ENCODE peak calls at places on chromosome X, in nine cellular contexts. O is ovary, I is tibial nerve, W is SK-N-SH, M is transverse colon, N is stomach, T is esophagus muscularis mucosa, Z is A549, X is K562. Q is an unnamed sample.

GRCh38 chrX:57573754-57574153 is 18.1 kb upstream of the ZXDB start:
- DNase-seq in O (no peak), I (no peak), W (no peak), M (no peak), N (no peak), T (no peak), Z (no peak), X (no peak), Q (no peak)

GRCh38 chrX:2846992-2847391 is 18.3 kb downstream of the GYG2 start:
- DNase-seq in O (no peak), I (no peak), W (no peak), M (no peak), N (no peak), T (no peak), Z (no peak), X (no peak), Q (no peak)

GRCh38 chrX:155534800-155535199 is 76.4 kb upstream of the F8A3 start:
- DNase-seq in O (no peak), I (no peak), W (no peak), M (no peak), N (no peak), T (no peak), Z (peak; percentile 3), X (no peak), Q (no peak)

GRCh38 chrX:134880866-134881265 is 109.9 kb upstream of the SMIM10 start:
- DNase-seq in O (no peak), I (no peak), W (no peak), M (no peak), N (no peak), T (no peak), Z (no peak), X (no peak), Q (no peak)

GRCh38 chrX:19886888-19887531 is 390 bp downstream of the SH3KBP1 start:
- DNase-seq in O (peak; percentile 63), I (no peak), W (peak; percentile 67), M (peak; percentile 20), N (peak; percentile 28), T (no peak), Z (peak; percentile 9), X (peak; percentile 53), Q (no peak)

GRCh38 chrX:77820328-77820727 is 34.3 kb upstream of the ATRX start:
- DNase-seq in O (no peak), I (no peak), W (no peak), M (no peak), N (no peak), T (no peak), Z (no peak), X (no peak), Q (no peak)

GRCh38 chrX:10121787-10122186 is 35.0 kb upstream of the CLCN4 start:
- DNase-seq in O (no peak), I (no peak), W (no peak), M (peak; percentile 41), N (no peak), T (no peak), Z (no peak), X (no peak), Q (no peak)

GRCh38 chrX:133307637-133308485 is 89.7 kb upstream of the TFDP3 start:
- DNase-seq in O (no peak), I (no peak), W (no peak), M (peak; percentile 13), N (no peak), T (no peak), Z (no peak), X (peak; percentile 7), Q (no peak)

GRCh38 chrX:2628751-2629315 is 62.3 kb upstream of the CD99 start:
- DNase-seq in O (no peak), I (no peak), W (no peak), M (no peak), N (no peak), T (peak; percentile 31), Z (peak; percentile 32), X (no peak), Q (no peak)

GRCh38 chrX:149845385-149845784 is 35.6 kb upstream of the MAGEA8 start:
- DNase-seq in O (no peak), I (no peak), W (no peak), M (no peak), N (no peak), T (no peak), Z (no peak), X (no peak), Q (no peak)

GRCh38 chrX:11953615-11954014 is 184.7 kb upstream of the FRMPD4 start:
- DNase-seq in O (no peak), I (no peak), W (no peak), M (no peak), N (no peak), T (no peak), Z (peak; percentile 95), X (no peak), Q (no peak)

GRCh38 chrX:12137982-12138365 is 299 bp upstream of the FRMPD4 start:
- DNase-seq in O (no peak), I (no peak), W (no peak), M (no peak), N (no peak), T (no peak), Z (peak; percentile 7), X (no peak), Q (no peak)

GRCh38 chrX:48720580-48721240 is 24.2 kb downstream of the SUV39H1 start:
- DNase-seq in O (no peak), I (no peak), W (no peak), M (no peak), N (no peak), T (no peak), Z (no peak), X (no peak), Q (no peak)

GRCh38 chrX:151416521-151417048 is 19.6 kb downstream of the VMA21 start:
- DNase-seq in O (no peak), I (no peak), W (no peak), M (no peak), N (no peak), T (no peak), Z (no peak), X (no peak), Q (no peak)

GRCh38 chrX:2574271-2574670 is 73.5 kb upstream of the DHRSX start:
- DNase-seq in O (no peak), I (no peak), W (no peak), M (no peak), N (no peak), T (no peak), Z (no peak), X (no peak), Q (no peak)

GRCh38 chrX:1534321-1535168 is 2.4 kb downstream of the P2RY8 start:
- DNase-seq in O (no peak), I (no peak), W (no peak), M (no peak), N (no peak), T (no peak), Z (no peak), X (peak; percentile 34), Q (no peak)

GRCh38 chrX:108516184-108516583 is 76.5 kb downstream of the COL4A5 start:
- DNase-seq in O (no peak), I (no peak), W (no peak), M (no peak), N (no peak), T (no peak), Z (peak; percentile 28), X (no peak), Q (no peak)
- TF ChIP-seq EP300 in O (no peak), I (no peak), W (no peak), M (no peak), N (no peak), T (no peak), Z (no peak), X (no peak), Q (no peak)

DNA sequence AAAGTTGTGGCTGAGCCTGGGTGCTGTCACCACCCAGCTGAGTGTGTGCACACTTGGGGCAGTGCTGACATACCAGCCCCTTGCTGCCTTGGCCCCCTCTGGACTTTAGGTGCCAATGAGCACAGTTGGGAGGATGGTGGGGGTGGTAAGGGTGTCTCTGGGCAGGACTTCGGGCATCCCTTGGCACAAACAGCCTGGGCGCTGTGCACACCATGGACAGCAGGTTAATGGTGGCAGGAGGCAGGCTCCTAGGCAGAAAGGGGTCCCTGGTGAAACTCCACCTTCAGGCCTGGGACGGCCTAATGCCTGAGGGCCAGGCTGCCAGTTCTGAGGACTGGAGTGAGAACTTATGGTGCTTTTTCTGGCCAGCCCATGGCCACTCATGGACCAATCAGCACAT is 32.4 kb upstream of the TEX13C start:
- DNase-seq in O (no peak), I (no peak), W (no peak), M (no peak), N (no peak), T (no peak), Z (no peak), X (no peak), Q (no peak)
- H3K4me3 ChIP-seq in O (no peak overlapping the region), I (no peak overlapping the region), W (no peak overlapping the region), M (no peak overlapping the region), N (no peak overlapping the region), T (no peak overlapping the region), Z (no peak overlapping the region), X (no peak overlapping the region), Q (no peak overlapping the region)

DNA sequence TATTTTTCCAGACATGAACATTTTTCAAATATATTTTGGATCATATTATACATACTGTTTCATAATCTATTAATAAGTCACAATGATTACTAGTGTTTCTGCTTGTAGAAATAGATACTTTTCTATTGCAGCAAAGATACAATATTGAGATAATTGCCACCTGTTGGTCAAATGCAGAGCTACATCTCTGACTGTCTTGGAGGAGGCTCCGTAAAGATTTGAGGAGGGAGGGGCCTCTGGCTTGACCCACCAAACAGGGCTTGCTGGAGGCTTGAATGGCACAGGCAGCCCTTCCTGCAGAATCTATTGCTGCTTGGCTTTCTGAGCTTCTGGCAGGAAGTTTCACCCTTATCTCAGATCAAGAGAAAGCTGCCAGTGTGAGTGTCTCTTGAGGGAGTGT is 99.3 kb upstream of the ARMCX2 start:
- DNase-seq in O (no peak), I (peak; percentile 57), W (peak; percentile 27), M (no peak), N (no peak), T (no peak), Z (peak; percentile 38), X (peak; percentile 32), Q (peak; percentile 27)
- TF ChIP-seq EP300 in O (no peak), I (no peak), W (no peak), M (no peak), N (no peak), T (no peak), Z (no peak), X (no peak), Q (no peak)

GRCh38 chrX:154140206-154140605 is 3.8 kb upstream of the OPN1LW start:
- DNase-seq in O (no peak), I (no peak), W (no peak), M (no peak), N (no peak), T (no peak), Z (no peak), X (no peak), Q (no peak)

GRCh38 chrX:154140742-154141141 is 3.3 kb upstream of the OPN1LW start:
- DNase-seq in O (no peak), I (no peak), W (no peak), M (no peak), N (no peak), T (no peak), Z (no peak), X (no peak), Q (no peak)

GRCh38 chrX:154138857-154139256 is 5.2 kb upstream of the OPN1LW start:
- DNase-seq in O (no peak), I (no peak), W (no peak), M (no peak), N (no peak), T (no peak), Z (no peak), X (no peak), Q (no peak)

GRCh38 chrX:154135458-154136229 is 8.4 kb upstream of the OPN1LW start:
- DNase-seq in O (no peak), I (no peak), W (no peak), M (no peak), N (no peak), T (no peak), Z (no peak), X (no peak), Q (no peak)

GRCh38 chrX:154136627-154137161 is 7.3 kb upstream of the OPN1LW start:
- DNase-seq in O (peak; percentile 78), I (peak; percentile 40), W (peak; percentile 89), M (peak; percentile 74), N (peak; percentile 69), T (no peak), Z (peak; percentile 43), X (peak; percentile 84), Q (peak; percentile 74)
- H3K4me3 ChIP-seq in O (peak overlapping the region; percentile 31), I (peak overlapping the region; percentile 36), W (no peak overlapping the region), M (peak overlapping the region; percentile 48), N (peak overlapping the region; percentile 37), T (peak overlapping the region; percentile 42), Z (peak overlapping the region; percentile 28), X (no peak overlapping the region), Q (peak overlapping the region; percentile 45)

Q was measured in upper lobe of left lung.